ENCODE peak calls at places on chromosomes 5 and 9, in seven cellular contexts. Q, D, C, Y, O, U and I are unnamed samples.

GRCh38 chr5:15014809-15015208 is 143.2 kb upstream of the ANKH start:
- DNase-seq in Q (no peak), D (no peak), C (no peak), Y (no peak), O (no peak), U (no peak), I (no peak)

GRCh38 chr9:116450378-116451139 is 236.5 kb upstream of the TRIM32 start:
- DNase-seq in Q (no peak), D (no peak), C (no peak), Y (peak; percentile 59), O (no peak), U (no peak), I (no peak)

GRCh38 chr9:34782372-34782771 is 72.4 kb upstream of the CCL21 start:
- DNase-seq in Q (no peak), D (no peak), C (no peak), Y (no peak), O (no peak), U (no peak), I (no peak)

GRCh38 chr5:173484569-173484968 is 131.9 kb downstream of the BOD1 start:
- DNase-seq in Q (no peak), D (no peak), C (no peak), Y (no peak), O (no peak), U (no peak), I (no peak)

GRCh38 chr5:137560414-137560813 is 61.3 kb upstream of the SPOCK1 start:
- DNase-seq in Q (no peak), D (no peak), C (no peak), Y (no peak), O (no peak), U (no peak), I (no peak)

GRCh38 chr5:136006164-136006563 is 22.6 kb upstream of the TGFBI start:
- DNase-seq in Q (no peak), D (no peak), C (no peak), Y (no peak), O (no peak), U (no peak), I (no peak)

GRCh38 chr5:139492700-139493192 is 10.2 kb upstream of the STING1 start:
- DNase-seq in Q (no peak), D (no peak), C (no peak), Y (no peak), O (no peak), U (no peak), I (no peak)

GRCh38 chr5:140432916-140433315 is 31.3 kb downstream of the ANKHD1 start:
- DNase-seq in Q (no peak), D (no peak), C (no peak), Y (no peak), O (no peak), U (no peak), I (no peak)

GRCh38 chr5:157855404-157855994 is 3.4 kb downstream of the CLINT1 start:
- DNase-seq in Q (no peak), D (no peak), C (peak; percentile 51), Y (no peak), O (no peak), U (peak; percentile 57), I (no peak)

GRCh38 chr5:64347308-64347707 is 158.5 kb upstream of the RGS7BP start:
- DNase-seq in Q (no peak), D (no peak), C (no peak), Y (no peak), O (no peak), U (no peak), I (no peak)

GRCh38 chr5:1799110-1799601 is 481 bp downstream of the MRPL36 start:
- DNase-seq in Q (no peak), D (peak; percentile 25), C (no peak), Y (no peak), O (no peak), U (peak; percentile 25), I (no peak)